ENCODE peak calls at places on chromosomes 13 and 19, in ten cellular contexts. One of them, this sample, is unnamed.

GRCh38 chr13:46492946-46493345 is 60.0 kb upstream of the LRCH1 start:
- DNase-seq in cardiac muscle cell: peak
- DNase-seq in sigmoid colon: no peak
- DNase-seq in H1: no peak
- DNase-seq in H9: no peak
- DNase-seq in HFF-Myc: no peak
- DNase-seq in AG09309: no peak
- DNase-seq in hepatocyte: peak
- DNase-seq in tibial nerve: peak
- DNase-seq in body of pancreas: peak
- DNase-seq in this sample: no peak

GRCh38 chr19:34366670-34367423 is 1.9 kb downstream of the GPI start:
- DNase-seq in hepatocyte: peak
- DNase-seq in HFF-Myc: no peak
- DNase-seq in sigmoid colon: no peak
- DNase-seq in body of pancreas: no peak
- DNase-seq in H1: no peak
- DNase-seq in cardiac muscle cell: peak
- DNase-seq in tibial nerve: no peak
- DNase-seq in AG09309: peak
- DNase-seq in H9: no peak
- DNase-seq in this sample: peak

GRCh38 chr13:24860775-24861174 is 96.8 kb downstream of the RNF17 start:
- DNase-seq in HFF-Myc: no peak
- DNase-seq in H9: no peak
- DNase-seq in H1: no peak
- DNase-seq in cardiac muscle cell: no peak
- DNase-seq in hepatocyte: no peak
- DNase-seq in sigmoid colon: no peak
- DNase-seq in tibial nerve: no peak
- DNase-seq in AG09309: no peak
- DNase-seq in body of pancreas: no peak
- DNase-seq in this sample: no peak

GRCh38 chr13:46355906-46356305 is 31.1 kb downstream of the RUBCNL start:
- DNase-seq in tibial nerve: no peak
- DNase-seq in body of pancreas: no peak
- DNase-seq in cardiac muscle cell: no peak
- DNase-seq in H1: no peak
- DNase-seq in hepatocyte: no peak
- DNase-seq in H9: no peak
- DNase-seq in HFF-Myc: no peak
- DNase-seq in sigmoid colon: no peak
- DNase-seq in AG09309: no peak
- DNase-seq in this sample: no peak

GRCh38 chr13:88926890-88927502 is 1255.8 kb downstream of the SLITRK5 start:
- DNase-seq in sigmoid colon: no peak
- DNase-seq in body of pancreas: no peak
- DNase-seq in cardiac muscle cell: no peak
- DNase-seq in H9: no peak
- DNase-seq in tibial nerve: no peak
- DNase-seq in H1: no peak
- DNase-seq in HFF-Myc: no peak
- DNase-seq in AG09309: no peak
- DNase-seq in hepatocyte: no peak
- DNase-seq in this sample: no peak

GRCh38 chr19:30076751-30077670 is 135.0 kb downstream of the URI1 start:
- DNase-seq in tibial nerve: no peak
- DNase-seq in hepatocyte: no peak
- DNase-seq in H9: no peak
- DNase-seq in cardiac muscle cell: no peak
- DNase-seq in body of pancreas: no peak
- DNase-seq in sigmoid colon: peak
- DNase-seq in AG09309: no peak
- DNase-seq in H1: no peak
- DNase-seq in HFF-Myc: no peak
- DNase-seq in this sample: no peak

GRCh38 chr13:20814224-20814910 is 40.6 kb upstream of the EEF1AKMT1 start:
- DNase-seq in hepatocyte: peak
- DNase-seq in body of pancreas: peak
- DNase-seq in tibial nerve: peak
- DNase-seq in H9: no peak
- DNase-seq in cardiac muscle cell: peak
- DNase-seq in AG09309: peak
- DNase-seq in HFF-Myc: peak
- DNase-seq in H1: no peak
- DNase-seq in sigmoid colon: peak
- DNase-seq in this sample: peak

GRCh38 chr13:30968734-30969335 is 36.4 kb downstream of the TEX26 start:
- DNase-seq in AG09309: peak
- DNase-seq in H1: no peak
- DNase-seq in sigmoid colon: no peak
- DNase-seq in HFF-Myc: no peak
- DNase-seq in H9: no peak
- DNase-seq in hepatocyte: no peak
- DNase-seq in body of pancreas: no peak
- DNase-seq in cardiac muscle cell: peak
- DNase-seq in tibial nerve: no peak
- DNase-seq in this sample: no peak

GRCh38 chr19:33186835-33187540 is 7.1 kb upstream of the LRP3 start:
- DNase-seq in AG09309: no peak
- DNase-seq in sigmoid colon: no peak
- DNase-seq in body of pancreas: no peak
- DNase-seq in H9: no peak
- DNase-seq in tibial nerve: no peak
- DNase-seq in H1: no peak
- DNase-seq in cardiac muscle cell: no peak
- DNase-seq in HFF-Myc: no peak
- DNase-seq in hepatocyte: no peak
- DNase-seq in this sample: no peak

GRCh38 chr13:27955192-27955591 is 13.9 kb downstream of the CDX2 start:
- DNase-seq in hepatocyte: no peak
- DNase-seq in cardiac muscle cell: no peak
- DNase-seq in tibial nerve: no peak
- DNase-seq in AG09309: no peak
- DNase-seq in H9: no peak
- DNase-seq in HFF-Myc: no peak
- DNase-seq in H1: no peak
- DNase-seq in body of pancreas: no peak
- DNase-seq in sigmoid colon: no peak
- DNase-seq in this sample: no peak

DNA sequence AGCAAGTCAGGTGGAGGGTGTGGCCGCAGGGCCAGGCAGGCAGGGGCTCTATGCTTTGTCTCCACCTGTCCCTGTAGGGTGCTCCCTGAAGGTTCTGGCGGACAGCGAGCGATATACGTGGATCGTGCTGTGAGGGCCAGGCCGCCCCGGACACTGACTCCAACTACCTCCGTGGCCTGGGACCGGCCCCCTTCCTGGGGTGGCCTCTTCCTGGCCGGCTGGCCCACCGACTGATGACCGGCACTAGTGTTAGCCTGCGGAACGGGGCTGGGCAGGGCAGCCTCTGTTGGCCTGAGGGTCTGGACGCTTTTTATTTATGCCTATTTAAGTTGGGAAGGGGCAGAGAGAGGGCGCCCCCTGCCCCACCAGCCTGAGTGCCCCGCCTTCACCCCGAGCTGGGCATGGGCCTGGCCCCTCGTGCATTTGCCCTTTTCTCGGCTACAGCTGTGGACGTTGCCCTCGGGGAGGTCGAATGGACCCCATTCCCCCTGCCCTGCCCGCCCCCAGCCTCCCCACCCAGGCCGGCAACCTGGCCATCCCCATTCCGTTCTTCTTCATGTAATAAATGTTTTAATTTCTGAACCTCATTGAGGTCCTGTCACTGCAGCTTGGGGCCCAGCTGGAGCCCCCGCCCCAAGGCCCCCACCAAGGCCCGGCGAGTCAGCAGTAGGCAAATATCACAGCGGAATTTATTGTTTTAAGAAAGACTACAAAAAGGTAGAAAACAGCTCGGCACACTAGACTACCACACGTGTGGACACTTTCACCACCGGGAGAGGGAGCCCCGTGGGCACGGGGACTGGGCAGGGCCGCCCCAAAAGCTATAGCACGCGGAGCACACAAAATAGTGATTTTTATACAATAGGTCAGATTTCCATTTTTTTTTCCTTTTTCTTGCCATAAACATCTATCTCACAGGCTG is 8.8 kb downstream of the DCAF15 start:
- DNase-seq in hepatocyte: peak
- DNase-seq in HFF-Myc: no peak
- DNase-seq in tibial nerve: no peak
- DNase-seq in cardiac muscle cell: no peak
- DNase-seq in H1: no peak
- DNase-seq in AG09309: no peak
- DNase-seq in sigmoid colon: no peak
- DNase-seq in body of pancreas: no peak
- DNase-seq in H9: peak
- DNase-seq in this sample: no peak
- TF ChIP-seq CTCF in hepatocyte: no peak
- TF ChIP-seq CTCF in HFF-Myc: no peak
- TF ChIP-seq CTCF in tibial nerve: no peak
- TF ChIP-seq CTCF in cardiac muscle cell: no peak
- TF ChIP-seq CTCF in H1: peak
- TF ChIP-seq CTCF in AG09309: no peak
- TF ChIP-seq CTCF in sigmoid colon: no peak
- TF ChIP-seq CTCF in body of pancreas: no peak
- TF ChIP-seq CTCF in H9: no peak
- TF ChIP-seq CTCF in this sample: no peak

GRCh38 chr19:50518091-50519005 is 4.6 kb upstream of the ASPDH start:
- DNase-seq in H9: peak
- DNase-seq in HFF-Myc: no peak
- DNase-seq in cardiac muscle cell: no peak
- DNase-seq in sigmoid colon: no peak
- DNase-seq in hepatocyte: no peak
- DNase-seq in tibial nerve: no peak
- DNase-seq in AG09309: no peak
- DNase-seq in body of pancreas: no peak
- DNase-seq in H1: peak
- DNase-seq in this sample: no peak
- TF ChIP-seq CTCF in H9: peak
- TF ChIP-seq CTCF in HFF-Myc: peak
- TF ChIP-seq CTCF in cardiac muscle cell: no peak
- TF ChIP-seq CTCF in sigmoid colon: no peak
- TF ChIP-seq CTCF in hepatocyte: no peak
- TF ChIP-seq CTCF in tibial nerve: no peak
- TF ChIP-seq CTCF in AG09309: no peak
- TF ChIP-seq CTCF in body of pancreas: no peak
- TF ChIP-seq CTCF in H1: peak
- TF ChIP-seq CTCF in this sample: no peak

GRCh38 chr19:45917421-45918091 is 3.0 kb upstream of the NANOS2 start:
- DNase-seq in cardiac muscle cell: no peak
- DNase-seq in sigmoid colon: no peak
- DNase-seq in body of pancreas: no peak
- DNase-seq in hepatocyte: no peak
- DNase-seq in AG09309: no peak
- DNase-seq in H9: no peak
- DNase-seq in HFF-Myc: no peak
- DNase-seq in H1: no peak
- DNase-seq in tibial nerve: no peak
- DNase-seq in this sample: no peak

GRCh38 chr19:45918721-45919120 is 4.1 kb upstream of the NANOS2 start:
- DNase-seq in body of pancreas: no peak
- DNase-seq in cardiac muscle cell: no peak
- DNase-seq in tibial nerve: no peak
- DNase-seq in H9: no peak
- DNase-seq in H1: no peak
- DNase-seq in sigmoid colon: no peak
- DNase-seq in AG09309: no peak
- DNase-seq in hepatocyte: no peak
- DNase-seq in HFF-Myc: no peak
- DNase-seq in this sample: no peak

GRCh38 chr19:45911291-45911690 is 3.3 kb downstream of the NANOS2 start:
- DNase-seq in hepatocyte: peak
- DNase-seq in sigmoid colon: no peak
- DNase-seq in body of pancreas: no peak
- DNase-seq in tibial nerve: no peak
- DNase-seq in cardiac muscle cell: no peak
- DNase-seq in AG09309: no peak
- DNase-seq in H1: no peak
- DNase-seq in HFF-Myc: no peak
- DNase-seq in H9: no peak
- DNase-seq in this sample: no peak

GRCh38 chr19:45908956-45909355 is 5.6 kb downstream of the NANOS2 start:
- DNase-seq in tibial nerve: no peak
- DNase-seq in body of pancreas: no peak
- DNase-seq in H1: no peak
- DNase-seq in cardiac muscle cell: no peak
- DNase-seq in sigmoid colon: no peak
- DNase-seq in hepatocyte: no peak
- DNase-seq in HFF-Myc: no peak
- DNase-seq in H9: no peak
- DNase-seq in AG09309: no peak
- DNase-seq in this sample: no peak

DNA sequence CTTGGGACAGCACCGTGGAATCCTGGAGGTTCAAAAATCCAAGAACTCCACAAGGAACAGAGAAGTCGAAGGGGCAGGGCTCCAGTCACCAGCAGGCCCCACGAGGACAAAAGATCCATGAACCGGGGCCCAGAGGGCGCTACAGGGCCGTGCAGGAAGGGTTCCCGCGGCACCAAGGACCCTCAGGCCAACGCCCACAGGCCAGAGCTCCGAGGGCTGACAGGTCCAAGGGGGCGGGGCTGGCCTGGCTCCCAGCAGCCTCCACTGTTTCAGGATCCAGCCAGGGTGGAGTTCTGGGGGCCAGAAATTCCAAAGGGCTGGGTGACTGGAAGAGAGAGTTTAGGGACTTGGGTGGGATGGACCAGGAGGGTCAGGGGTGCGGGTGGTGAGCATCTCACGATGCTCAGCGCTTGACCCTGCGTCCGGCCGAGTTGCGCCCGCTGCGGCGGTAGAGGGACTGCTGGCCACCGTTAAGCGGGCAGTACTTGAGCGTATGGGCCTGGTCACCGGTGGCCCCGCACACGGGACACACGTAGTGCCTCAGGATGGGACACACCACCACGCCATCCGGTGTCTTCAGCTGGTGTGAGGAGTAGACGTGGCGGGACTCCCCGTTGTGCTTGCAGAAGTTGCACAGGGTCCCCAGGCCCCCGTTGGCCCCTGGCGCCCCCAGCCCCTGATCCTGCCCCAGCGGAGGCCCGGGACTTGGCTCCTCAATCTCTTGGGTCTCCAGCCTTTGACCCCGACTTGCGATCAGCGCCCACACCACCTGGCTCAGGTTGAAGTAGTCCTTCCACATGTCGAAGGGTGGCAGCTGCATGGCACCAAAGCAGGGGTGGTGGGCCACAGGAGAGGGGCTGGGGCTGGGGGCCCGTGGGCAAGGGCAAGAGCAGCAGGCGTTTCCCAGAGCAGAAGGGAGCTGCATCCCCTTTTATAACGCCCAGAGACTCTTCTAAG is at the start of gene NANOS2:
- DNase-seq in body of pancreas: no peak
- DNase-seq in sigmoid colon: no peak
- DNase-seq in tibial nerve: no peak
- DNase-seq in H9: peak
- DNase-seq in HFF-Myc: no peak
- DNase-seq in AG09309: no peak
- DNase-seq in H1: peak
- DNase-seq in hepatocyte: no peak
- DNase-seq in cardiac muscle cell: peak
- DNase-seq in this sample: no peak
- TF ChIP-seq CTCF in body of pancreas: no peak
- TF ChIP-seq CTCF in sigmoid colon: no peak
- TF ChIP-seq CTCF in tibial nerve: no peak
- TF ChIP-seq CTCF in H9: peak
- TF ChIP-seq CTCF in HFF-Myc: peak
- TF ChIP-seq CTCF in AG09309: peak
- TF ChIP-seq CTCF in H1: peak
- TF ChIP-seq CTCF in hepatocyte: no peak
- TF ChIP-seq CTCF in cardiac muscle cell: no peak
- TF ChIP-seq CTCF in this sample: no peak

GRCh38 chr13:110684388-110685056 is 21.4 kb downstream of the CARS2 start:
- DNase-seq in AG09309: no peak
- DNase-seq in tibial nerve: no peak
- DNase-seq in cardiac muscle cell: no peak
- DNase-seq in hepatocyte: peak
- DNase-seq in sigmoid colon: no peak
- DNase-seq in H9: no peak
- DNase-seq in H1: no peak
- DNase-seq in body of pancreas: no peak
- DNase-seq in HFF-Myc: no peak
- DNase-seq in this sample: no peak
- TF ChIP-seq CTCF in AG09309: no peak
- TF ChIP-seq CTCF in tibial nerve: no peak
- TF ChIP-seq CTCF in cardiac muscle cell: no peak
- TF ChIP-seq CTCF in hepatocyte: no peak
- TF ChIP-seq CTCF in sigmoid colon: no peak
- TF ChIP-seq CTCF in H9: no peak
- TF ChIP-seq CTCF in H1: no peak
- TF ChIP-seq CTCF in body of pancreas: no peak
- TF ChIP-seq CTCF in HFF-Myc: no peak
- TF ChIP-seq CTCF in this sample: no peak